ENCODE peak calls at places on chromosomes 11 and 22, in four cellular contexts. One of them, this sample, is unnamed.

GRCh38 chr22:39567135-39567946 is 3.2 kb upstream of the CACNA1I start:
- DNase-seq in ACHN: no peak
- DNase-seq in T-helper 1 cell: peak; percentile 32
- DNase-seq in NCI-H1105: no peak
- DNase-seq in this sample: no peak

GRCh38 chr11:76810151-76810853 is 27.1 kb downstream of the TSKU start:
- DNase-seq in ACHN: peak; percentile 42
- DNase-seq in T-helper 1 cell: no peak
- DNase-seq in NCI-H1105: no peak
- DNase-seq in this sample: no peak

GRCh38 chr11:2589538-2589934 is 110.3 kb downstream of the KCNQ1OT1 start:
- DNase-seq in T-helper 1 cell: no peak
- DNase-seq in ACHN: no peak
- DNase-seq in NCI-H1105: no peak
- DNase-seq in this sample: no peak

GRCh38 chr11:120198787-120199469 is 11.9 kb upstream of the OAF start:
- DNase-seq in NCI-H1105: no peak
- DNase-seq in T-helper 1 cell: no peak
- DNase-seq in ACHN: no peak
- DNase-seq in this sample: no peak

GRCh38 chr11:66454253-66454652 is 12.5 kb upstream of the PELI3 start:
- DNase-seq in T-helper 1 cell: no peak
- DNase-seq in NCI-H1105: no peak
- DNase-seq in ACHN: no peak
- DNase-seq in this sample: no peak

GRCh38 chr22:35555941-35556547 is 15.4 kb downstream of the RASD2 start:
- DNase-seq in T-helper 1 cell: no peak
- DNase-seq in NCI-H1105: no peak
- DNase-seq in ACHN: no peak
- DNase-seq in this sample: no peak

GRCh38 chr22:49992921-49993648 is 19.5 kb downstream of the IL17REL start:
- DNase-seq in ACHN: peak; percentile 49
- DNase-seq in T-helper 1 cell: peak; percentile 60
- DNase-seq in NCI-H1105: no peak
- DNase-seq in this sample: peak; percentile 6

GRCh38 chr11:123196060-123196714 is 1.1 kb upstream of the CLMP start:
- DNase-seq in NCI-H1105: no peak
- DNase-seq in T-helper 1 cell: no peak
- DNase-seq in ACHN: no peak
- DNase-seq in this sample: no peak

GRCh38 chr11:12235945-12236743 is 125.8 kb downstream of the MICAL2 start:
- DNase-seq in NCI-H1105: peak; percentile 32
- DNase-seq in ACHN: peak; percentile 63
- DNase-seq in T-helper 1 cell: peak; percentile 11
- DNase-seq in this sample: peak; percentile 60

GRCh38 chr11:116648229-116649174 is 124.3 kb downstream of the BUD13 start:
- DNase-seq in ACHN: no peak
- DNase-seq in T-helper 1 cell: no peak
- DNase-seq in NCI-H1105: no peak
- DNase-seq in this sample: no peak

This sample was measured in NCI-H345.